ENCODE peak calls at places on chromosomes 13 and 19, in six cellular contexts. N is activated CD4-positive, alpha-beta T cell treated with anti-CD3 and anti-CD28 coated beads, Interleukin-2, amount 50 U/mL, for 48 hours; F is astrocyte of the hippocampus; P is kidney tubule cell; M is NCI-H1105; Y is AG08396. T is an unnamed sample.

GRCh38 chr19:58579473-58580142 is 6.5 kb upstream of the MZF1 start:
- DNase-seq in N (no peak), F (no peak), P (no peak), M (no peak), Y (no peak), T (peak; percentile 22)

GRCh38 chr19:4115050-4115817 is 8.7 kb downstream of the MAP2K2 start:
- DNase-seq in N (peak; percentile 52), F (no peak), P (no peak), M (no peak), Y (no peak), T (peak; percentile 74)

GRCh38 chr19:41373993-41374392 is 2.3 kb upstream of the TMEM91 start:
- DNase-seq in N (no peak), F (peak; percentile 94), P (no peak), M (peak; percentile 94), Y (peak; percentile 77), T (peak; percentile 86)

GRCh38 chr13:37715606-37716015 is 117.0 kb upstream of the POSTN start:
- DNase-seq in N (no peak), F (peak; percentile 9), P (no peak), M (no peak), Y (no peak), T (no peak)

GRCh38 chr19:32676895-32677359 is 1.3 kb downstream of the RGS9BP start:
- DNase-seq in N (no peak), F (no peak), P (no peak), M (no peak), Y (no peak), T (no peak)

GRCh38 chr13:101514695-101515275 is 62.3 kb downstream of the ITGBL1 start:
- DNase-seq in N (no peak), F (peak; percentile 73), P (peak; percentile 65), M (peak; percentile 49), Y (no peak), T (no peak)

GRCh38 chr19:41921280-41922219 is 6.7 kb downstream of the ERFL start:
- DNase-seq in N (no peak), F (no peak), P (no peak), M (no peak), Y (no peak), T (no peak)

GRCh38 chr19:756232-756631 is 5.3 kb downstream of the MISP start:
- DNase-seq in N (no peak), F (peak; percentile 28), P (peak; percentile 72), M (no peak), Y (peak; percentile 76), T (no peak)

GRCh38 chr19:22882797-22883196 is 50.7 kb downstream of the ZNF723 start:
- DNase-seq in N (no peak), F (peak; percentile 19), P (peak; percentile 33), M (peak; percentile 52), Y (peak; percentile 11), T (no peak)

GRCh38 chr19:18440421-18440877 is 2.5 kb upstream of the ISYNA1 start:
- DNase-seq in N (no peak), F (no peak), P (no peak), M (no peak), Y (no peak), T (no peak)

GRCh38 chr19:16074488-16075365 is 1.6 kb upstream of the TPM4 start:
- DNase-seq in N (no peak), F (no peak), P (no peak), M (no peak), Y (no peak), T (no peak)

GRCh38 chr19:18941628-18942354 is 774 bp upstream of the HOMER3 start:
- DNase-seq in N (no peak), F (no peak), P (no peak), M (no peak), Y (no peak), T (no peak)

GRCh38 chr19:15181394-15181793 is 19.4 kb downstream of the NOTCH3 start:
- DNase-seq in N (no peak), F (no peak), P (no peak), M (peak; percentile 82), Y (no peak), T (no peak)

GRCh38 chr19:50266896-50267295 is 62.3 kb downstream of the KCNC3 start:
- DNase-seq in N (peak; percentile 45), F (no peak), P (no peak), M (no peak), Y (no peak), T (no peak)

GRCh38 chr13:39900106-39900750 is 244.8 kb downstream of the COG6 start:
- DNase-seq in N (no peak), F (peak; percentile 68), P (no peak), M (no peak), Y (no peak), T (no peak)

GRCh38 chr19:398719-399118 is 10.2 kb downstream of the C2CD4C start:
- DNase-seq in N (no peak), F (no peak), P (no peak), M (no peak), Y (no peak), T (no peak)

GRCh38 chr13:30572859-30573275 is 44.9 kb upstream of the USPL1 start:
- DNase-seq in N (no peak), F (peak; percentile 63), P (peak; percentile 57), M (no peak), Y (peak; percentile 26), T (no peak)

GRCh38 chr13:87527036-87527435 is 144.1 kb upstream of the SLITRK5 start:
- DNase-seq in N (no peak), F (peak; percentile 16), P (no peak), M (no peak), Y (no peak), T (no peak)

GRCh38 chr19:50365434-50366306 is at the start of gene NAPSA:
- DNase-seq in N (no peak), F (no peak), P (no peak), M (no peak), Y (no peak), T (no peak)

GRCh38 chr19:42239544-42240220 is 2.7 kb downstream of the GSK3A start:
- DNase-seq in N (no peak), F (no peak), P (no peak), M (no peak), Y (no peak), T (no peak)

GRCh38 chr13:49935171-49936084 is 712 bp downstream of the SPRYD7 start:
- DNase-seq in N (peak; percentile 53), F (peak; percentile 59), P (peak; percentile 68), M (no peak), Y (peak; percentile 58), T (peak; percentile 23)

GRCh38 chr13:99894105-99894504 is 77.5 kb downstream of the ZIC5 start:
- DNase-seq in N (no peak), F (no peak), P (no peak), M (no peak), Y (no peak), T (no peak)

GRCh38 chr13:100668408-100668807 is 6.2 kb downstream of the TMTC4 start:
- DNase-seq in N (no peak), F (peak; percentile 85), P (peak; percentile 40), M (no peak), Y (no peak), T (no peak)

GRCh38 chr19:35641515-35642151 is at the start of gene ETV2:
- DNase-seq in N (peak; percentile 37), F (peak; percentile 21), P (no peak), M (no peak), Y (no peak), T (no peak)

GRCh38 chr13:26324867-26325266 is 70.9 kb downstream of the CDK8 start:
- DNase-seq in N (no peak), F (peak; percentile 13), P (no peak), M (no peak), Y (no peak), T (no peak)

GRCh38 chr19:35357867-35358573 is at the start of gene FFAR3:
- DNase-seq in N (no peak), F (no peak), P (no peak), M (no peak), Y (no peak), T (peak; percentile 63)

T was measured in posterior cingulate gyrus.